ENCODE peak calls at places on chromosomes 3 and 15, in six cellular contexts. Z, M, H, G, U and A are unnamed samples.

GRCh38 chr15:67472957-67473356 is 48.0 kb upstream of the C15orf61 start:
- DNase-seq in Z (no peak), M (no peak), H (no peak), G (no peak), U (no peak), A (no peak)

GRCh38 chr15:82917252-82917651 is 35.3 kb downstream of the HOMER2 start:
- DNase-seq in Z (no peak), M (no peak), H (no peak), G (no peak), U (no peak), A (no peak)

GRCh38 chr3:12924437-12924836 is 83.1 kb upstream of the RPL32 start:
- DNase-seq in Z (no peak), M (no peak), H (no peak), G (no peak), U (no peak), A (no peak)

GRCh38 chr3:28207000-28207733 is 34.3 kb upstream of the CMC1 start:
- DNase-seq in Z (no peak), M (no peak), H (no peak), G (peak; percentile 4), U (no peak), A (no peak)

GRCh38 chr3:72381584-72381983 is 466.7 kb downstream of the SHQ1 start:
- DNase-seq in Z (no peak), M (no peak), H (no peak), G (no peak), U (no peak), A (no peak)

GRCh38 chr3:127391436-127392145 is 103.7 kb upstream of the PRR20G start:
- DNase-seq in Z (no peak), M (no peak), H (no peak), G (no peak), U (no peak), A (no peak)

GRCh38 chr15:70815604-70816003 is 38.4 kb downstream of the LARP6 start:
- DNase-seq in Z (no peak), M (no peak), H (no peak), G (peak; percentile 57), U (no peak), A (no peak)

GRCh38 chr3:126320517-126321293 is 36.5 kb downstream of the KLF15 start:
- DNase-seq in Z (no peak), M (no peak), H (no peak), G (no peak), U (no peak), A (no peak)

GRCh38 chr15:75235051-75235673 is 23.0 kb upstream of the GOLGA6C start:
- DNase-seq in Z (no peak), M (no peak), H (no peak), G (no peak), U (no peak), A (no peak)

GRCh38 chr3:138940446-138940845 is 6.5 kb downstream of the FOXL2 start:
- DNase-seq in Z (no peak), M (no peak), H (no peak), G (no peak), U (no peak), A (no peak)
- H3K27me3 ChIP-seq in Z (peaks cover 87% of the 10 kb centered on the region), M (no peaks in the 10 kb centered on the region), H (no peaks in the 10 kb centered on the region), G (peaks cover 87% of the 10 kb centered on the region), U (peaks cover 59% of the 10 kb centered on the region), A (peaks cover 99% of the 10 kb centered on the region)

DNA sequence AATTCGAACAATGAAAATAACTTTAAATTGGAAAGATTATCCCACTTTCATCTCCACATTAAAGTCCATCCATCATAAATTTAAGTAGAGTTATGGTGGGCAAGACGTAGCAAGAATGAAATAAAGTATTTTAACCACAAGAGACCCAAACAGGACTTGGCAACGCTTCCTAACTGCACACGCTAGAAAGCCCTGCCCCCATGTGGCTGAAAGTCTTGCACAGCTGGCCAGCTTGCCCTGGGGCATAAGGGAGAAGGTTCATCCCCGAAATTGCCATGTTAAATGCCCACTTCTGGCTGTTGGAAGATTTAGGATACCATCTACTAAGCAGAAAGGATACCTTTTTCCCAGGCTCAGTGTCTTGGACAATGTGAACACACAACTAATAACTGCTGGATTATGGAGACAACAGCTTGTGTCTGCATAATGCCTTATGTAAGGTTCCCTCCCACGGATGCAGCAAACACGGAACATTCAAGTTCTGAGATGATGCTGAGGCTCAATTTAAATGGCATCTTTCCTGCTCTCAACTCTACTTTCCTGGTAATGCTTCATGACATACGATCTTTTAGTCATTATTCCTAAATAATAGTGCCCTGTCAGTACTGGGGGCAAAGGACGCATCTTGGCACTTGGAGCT is 116.6 kb upstream of the TJP1 start:
- DNase-seq in Z (no peak), M (no peak), H (no peak), G (peak; percentile 10), U (no peak), A (no peak)
- TF ChIP-seq ZNF274 in Z (no peak), M (no peak), H (no peak), G (no peak), U (no peak), A (no peak)

GRCh38 chr3:147415819-147416218 is 6.7 kb downstream of the ZIC1 start:
- DNase-seq in Z (no peak), M (no peak), H (no peak), G (no peak), U (no peak), A (no peak)
- H3K27me3 ChIP-seq in Z (peaks cover 68% of the 10 kb centered on the region), M (peaks cover 37% of the 10 kb centered on the region), H (no peaks in the 10 kb centered on the region), G (peaks cover 30% of the 10 kb centered on the region), U (peaks cover 21% of the 10 kb centered on the region), A (peaks cover 100% of the 10 kb centered on the region)

DNA sequence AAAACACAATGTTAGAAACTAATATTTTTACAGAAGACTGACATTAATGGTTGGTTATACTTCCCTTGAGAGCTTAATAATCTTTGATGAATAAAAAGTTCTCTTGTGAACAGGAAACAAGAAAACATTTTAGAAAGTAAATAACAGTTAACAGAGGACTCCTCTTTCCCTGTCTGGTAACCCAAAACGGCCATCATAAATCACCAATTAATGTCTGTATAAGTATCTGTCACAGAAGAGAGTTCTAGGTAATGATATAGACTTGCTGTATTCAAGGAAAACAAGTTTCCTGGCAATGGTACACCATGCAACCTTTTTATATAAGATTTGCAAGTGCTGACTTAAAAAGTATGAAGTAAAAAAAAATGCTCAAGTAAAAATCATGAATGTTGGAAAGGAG is 426.7 kb downstream of the SOX2 start:
- DNase-seq in Z (no peak), M (no peak), H (no peak), G (no peak), U (no peak), A (no peak)
- TF ChIP-seq ZNF274 in Z (no peak), M (no peak), H (no peak), G (no peak), U (no peak), A (no peak)

DNA sequence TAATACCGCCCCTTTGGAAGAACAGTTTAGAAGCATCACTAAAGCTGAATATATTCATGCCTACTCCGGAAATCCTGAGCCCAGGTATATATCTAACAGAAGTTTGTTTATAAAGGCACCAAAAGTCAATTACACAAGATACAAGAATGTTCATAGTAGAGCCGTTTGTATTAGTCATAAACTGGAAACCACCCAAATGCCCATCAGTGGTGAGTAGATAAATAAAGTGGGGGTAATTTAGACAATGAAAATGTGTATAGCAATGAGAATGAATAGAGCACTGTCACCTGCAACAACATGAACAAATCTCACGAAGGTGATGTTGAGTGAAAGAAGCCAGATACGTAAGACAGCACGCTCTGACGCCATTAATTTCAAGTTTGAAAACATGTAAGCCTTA is 68.3 kb upstream of the GLCE start:
- DNase-seq in Z (no peak), M (no peak), H (no peak), G (peak; percentile 18), U (no peak), A (no peak)
- H3K27me3 ChIP-seq in Z (no peaks in the 10 kb centered on the region), M (peaks cover 16% of the 10 kb centered on the region), H (peaks cover 8% of the 10 kb centered on the region), G (peaks cover 19% of the 10 kb centered on the region), U (no peaks in the 10 kb centered on the region), A (peaks cover 6% of the 10 kb centered on the region)

GRCh38 chr3:36681867-36682266 is 82.5 kb downstream of the DCLK3 start:
- DNase-seq in Z (no peak), M (no peak), H (no peak), G (no peak), U (no peak), A (no peak)

GRCh38 chr3:36678216-36679013 is 85.9 kb downstream of the DCLK3 start:
- DNase-seq in Z (no peak), M (no peak), H (no peak), G (no peak), U (no peak), A (no peak)

GRCh38 chr3:36674816-36675215 is 89.5 kb downstream of the DCLK3 start:
- DNase-seq in Z (no peak), M (no peak), H (no peak), G (no peak), U (no peak), A (no peak)

GRCh38 chr3:36677331-36678007 is 86.9 kb downstream of the DCLK3 start:
- DNase-seq in Z (no peak), M (no peak), H (peak; percentile 29), G (peak; percentile 6), U (no peak), A (no peak)

GRCh38 chr3:36679384-36680200 is 84.8 kb downstream of the DCLK3 start:
- DNase-seq in Z (no peak), M (no peak), H (peak; percentile 34), G (no peak), U (no peak), A (no peak)
- TF ChIP-seq ZNF274 in Z (no peak), M (no peak), H (no peak), G (no peak), U (no peak), A (no peak)